ENCODE peak calls at places on chromosomes 2 and 18, in six cellular contexts. L is GM20000, F is psoas muscle, O is AG10803, I is astrocyte of the spinal cord, K is upper lobe of right lung. U is an unnamed sample.
A peak's percentile ranks its signal among the peaks of the same experiment; 100 is the strongest.

GRCh38 chr2:197888322-197888721 is 83.9 kb downstream of the PLCL1 start:
- DNase-seq in L (no peak), F (no peak), O (no peak), I (no peak), K (no peak), U (no peak)

GRCh38 chr2:120344214-120344990 is 1.5 kb upstream of the INHBB start:
- DNase-seq in L (peak; percentile 50), F (peak; percentile 58), O (peak; percentile 28), I (no peak), K (no peak), U (no peak)

GRCh38 chr2:71561441-71562267 is 108.3 kb downstream of the DYSF start:
- DNase-seq in L (no peak), F (no peak), O (no peak), I (no peak), K (no peak), U (no peak)

GRCh38 chr2:37984589-37984988 is 59.5 kb downstream of the RMDN2 start:
- DNase-seq in L (no peak), F (no peak), O (peak; percentile 26), I (peak; percentile 54), K (no peak), U (no peak)

GRCh38 chr2:240134466-240134865 is 1.6 kb downstream of the COPS9 start:
- DNase-seq in L (no peak), F (no peak), O (no peak), I (no peak), K (peak; percentile 44), U (no peak)

GRCh38 chr2:114543106-114543806 is 100.8 kb downstream of the DPP10 start:
- DNase-seq in L (no peak), F (no peak), O (peak; percentile 1), I (no peak), K (no peak), U (no peak)

GRCh38 chr2:105361132-105361889 is 24.0 kb downstream of the C2orf49 start:
- DNase-seq in L (no peak), F (no peak), O (no peak), I (no peak), K (no peak), U (no peak)

GRCh38 chr18:6211174-6211504 is 203.6 kb downstream of the L3MBTL4 start:
- DNase-seq in L (no peak), F (no peak), O (no peak), I (no peak), K (no peak), U (no peak)

GRCh38 chr2:217932661-217933325 is 70.0 kb downstream of the TNS1 start:
- DNase-seq in L (no peak), F (peak; percentile 33), O (no peak), I (no peak), K (no peak), U (no peak)

GRCh38 chr2:237581751-237582746 is 8.5 kb downstream of the RAB17 start:
- DNase-seq in L (peak; percentile 60), F (peak; percentile 51), O (peak; percentile 72), I (peak; percentile 67), K (peak; percentile 67), U (no peak)

GRCh38 chr18:4412286-4412685 is 42.8 kb downstream of the DLGAP1 start:
- DNase-seq in L (no peak), F (no peak), O (no peak), I (no peak), K (no peak), U (no peak)

GRCh38 chr18:9113468-9114149 is 11.1 kb downstream of the NDUFV2 start:
- DNase-seq in L (no peak), F (no peak), O (no peak), I (no peak), K (no peak), U (no peak)

GRCh38 chr2:190407662-190408537 is at the start of gene MFSD6:
- DNase-seq in L (peak; percentile 87), F (peak; percentile 52), O (peak; percentile 5), I (no peak), K (peak; percentile 89), U (no peak)

GRCh38 chr2:237253046-237253723 is 160.8 kb downstream of the COL6A3 start:
- DNase-seq in L (no peak), F (no peak), O (peak; percentile 61), I (peak; percentile 28), K (no peak), U (no peak)

GRCh38 chr2:13284688-13285087 is 568.0 kb downstream of the TRIB2 start:
- DNase-seq in L (no peak), F (no peak), O (no peak), I (no peak), K (no peak), U (no peak)

GRCh38 chr2:56534321-56534720 is 350.5 kb downstream of the CCDC85A start:
- DNase-seq in L (no peak), F (no peak), O (peak; percentile 54), I (no peak), K (no peak), U (no peak)

GRCh38 chr2:27779417-27780055 is 8.0 kb downstream of the MRPL33 start:
- DNase-seq in L (no peak), F (no peak), O (peak; percentile 50), I (no peak), K (no peak), U (no peak)

GRCh38 chr2:30351087-30351486 is 96.0 kb upstream of the LCLAT1 start:
- DNase-seq in L (no peak), F (peak; percentile 39), O (no peak), I (no peak), K (no peak), U (no peak)

DNA sequence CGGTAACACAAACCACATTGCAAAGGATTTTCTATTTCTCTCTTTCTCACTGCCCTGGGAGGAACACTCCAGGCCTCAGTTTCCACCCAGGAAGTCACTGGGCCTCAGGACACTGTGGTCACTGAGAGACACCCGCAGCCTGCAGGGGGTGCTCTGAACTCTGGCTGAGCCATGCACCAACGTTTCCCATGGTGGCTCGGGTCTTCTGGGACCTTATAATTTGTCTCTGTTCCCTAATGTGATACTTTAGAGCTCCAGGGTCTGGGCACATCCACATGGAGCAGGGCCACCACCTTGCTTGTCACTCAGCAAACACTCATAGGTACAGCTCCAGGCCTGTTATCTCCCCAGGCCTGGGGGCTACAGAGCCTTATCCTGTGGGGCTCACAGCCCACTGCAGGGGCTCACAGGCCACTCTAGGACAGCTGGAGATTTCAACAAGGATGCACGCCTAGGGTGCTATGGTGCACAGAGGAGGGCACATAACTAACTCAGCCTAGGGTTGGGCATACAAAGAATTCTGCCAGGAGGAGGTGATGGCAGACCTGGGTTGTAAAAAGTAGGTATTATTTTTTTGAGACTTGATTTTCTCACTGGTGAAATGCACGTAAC is 2.9 kb upstream of the HS1BP3 start:
- DNase-seq in L (no peak), F (no peak), O (no peak), I (no peak), K (no peak), U (no peak)
- TF ChIP-seq CTCF in L (no peak), F (no peak), O (no peak), I (no peak), K (no peak), U (no peak)

DNA sequence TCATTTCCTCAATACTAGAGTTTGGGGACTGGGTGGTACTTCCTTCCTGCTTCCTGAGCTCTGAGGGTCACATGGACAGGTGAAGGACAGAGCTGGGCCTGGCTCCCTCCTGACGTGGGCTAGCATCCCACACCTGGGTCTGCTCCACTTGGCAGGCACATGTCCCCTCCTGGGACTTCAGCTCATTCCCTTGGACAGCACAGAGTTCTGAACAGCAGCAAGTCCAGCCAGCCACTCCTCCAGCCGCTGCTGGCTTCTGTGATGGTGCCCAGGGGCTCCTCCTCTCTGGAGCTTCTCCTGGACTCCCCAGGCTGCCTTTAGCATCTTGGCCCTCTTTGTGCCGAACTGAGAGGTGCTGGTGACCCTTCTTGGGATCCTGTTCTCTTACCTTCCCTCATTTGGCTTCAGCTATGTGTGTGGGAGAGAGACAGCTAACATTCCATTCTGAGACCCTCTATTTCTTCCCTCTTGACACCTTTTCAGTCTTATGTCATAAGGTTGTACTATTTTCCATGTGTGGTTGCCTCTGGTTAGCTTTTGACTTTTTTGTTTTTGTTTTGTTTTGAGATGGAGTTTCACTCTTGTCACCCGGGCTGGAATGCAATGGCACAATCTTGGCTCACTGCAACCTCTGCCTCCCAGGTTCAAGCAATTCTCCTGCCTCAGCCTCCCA is 107.0 kb downstream of the B3GNT2 start:
- DNase-seq in L (no peak), F (no peak), O (no peak), I (no peak), K (no peak), U (no peak)
- TF ChIP-seq CTCF in L (no peak), F (no peak), O (no peak), I (no peak), K (no peak), U (no peak)

DNA sequence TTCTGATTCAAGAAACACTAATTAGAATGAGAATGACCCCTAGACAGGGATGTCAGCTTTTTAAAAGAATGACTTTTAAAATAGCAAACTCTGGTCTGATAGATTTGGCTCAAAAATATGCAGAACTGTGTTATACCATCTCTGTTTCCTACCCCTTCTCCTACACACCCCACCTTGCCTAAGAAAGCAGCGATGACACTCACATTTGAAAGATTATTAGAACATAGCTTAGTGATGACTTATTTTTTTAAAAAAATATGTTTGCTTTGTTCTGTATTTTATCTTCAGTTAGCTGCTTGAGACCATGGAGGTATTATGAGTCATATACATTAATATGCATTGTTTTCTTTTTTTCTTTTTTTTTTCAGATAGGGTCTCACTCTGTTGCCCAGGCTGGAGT is 176.7 kb upstream of the TPO start:
- DNase-seq in L (no peak), F (no peak), O (no peak), I (peak; percentile 64), K (no peak), U (no peak)
- TF ChIP-seq CTCF in L (no peak), F (no peak), O (no peak), I (no peak), K (no peak), U (no peak)

DNA sequence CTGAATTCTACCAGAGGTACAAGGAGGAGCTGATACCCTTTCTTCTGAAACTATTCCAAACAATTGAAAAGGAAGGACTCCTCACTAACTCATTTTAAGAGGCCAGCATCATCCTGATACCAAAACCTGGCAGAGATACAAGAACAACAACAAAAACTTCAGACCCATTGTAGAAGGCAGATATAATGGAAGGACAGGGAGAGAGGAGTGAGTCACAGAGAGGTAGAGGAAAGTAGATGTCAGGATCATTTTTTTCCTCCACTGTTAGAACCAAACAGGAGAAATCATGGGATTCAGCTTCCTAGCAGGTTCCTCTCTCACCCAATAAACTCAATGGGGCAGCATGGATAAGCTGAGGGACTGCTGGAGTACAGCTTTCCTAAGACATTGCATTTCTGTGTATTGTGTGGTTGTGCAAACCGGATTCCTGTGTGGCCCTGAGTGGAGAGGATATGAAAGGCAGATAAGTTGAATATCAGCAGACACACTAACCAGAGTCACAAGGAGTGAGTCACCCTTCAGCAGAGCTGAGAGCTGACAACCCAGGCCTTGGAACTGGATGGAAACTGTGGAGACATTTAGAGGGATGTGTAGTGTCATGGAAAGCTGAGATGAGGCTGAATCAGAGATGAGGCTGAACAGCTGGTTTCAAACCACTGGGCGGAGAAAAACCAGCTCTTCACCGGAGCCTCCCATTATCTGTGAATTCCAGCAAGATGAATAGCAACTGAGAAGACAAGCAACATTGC is 60.9 kb upstream of the MMADHC start:
- DNase-seq in L (no peak), F (peak; percentile 9), O (peak; percentile 98), I (peak; percentile 93), K (no peak), U (no peak)
- TF ChIP-seq CTCF in L (no peak), F (no peak), O (peak; percentile 21), I (no peak), K (no peak), U (peak; percentile 18)

GRCh38 chr18:50170004-50170403 is 24.9 kb downstream of the MYO5B start:
- DNase-seq in L (no peak), F (no peak), O (no peak), I (no peak), K (no peak), U (no peak)
- TF ChIP-seq CTCF in L (no peak), F (no peak), O (no peak), I (no peak), K (no peak), U (no peak)

U was measured in osteocyte.